ENCODE peak calls at places on chromosomes 11 and 22, in six cellular contexts. Q is lower lobe of right lung, M is K562, E is spleen, H is astrocyte of the cerebellum, S is brain microvascular endothelial cell. J is an unnamed sample.

GRCh38 chr11:31325162-31325561 is 44.4 kb downstream of the DCDC1 start:
- DNase-seq in Q (no peak), M (no peak), E (no peak), H (peak), S (peak), J (peak)

GRCh38 chr11:9208726-9209501 is 56.2 kb downstream of the DENND5A start:
- DNase-seq in Q (no peak), M (no peak), E (no peak), H (no peak), S (no peak), J (no peak)

GRCh38 chr11:100855466-100856067 is 168.5 kb downstream of the ARHGAP42 start:
- DNase-seq in Q (no peak), M (peak), E (no peak), H (peak), S (no peak), J (no peak)

GRCh38 chr11:9753031-9753430 is 89.2 kb downstream of the SWAP70 start:
- DNase-seq in Q (no peak), M (no peak), E (no peak), H (no peak), S (peak), J (peak)

GRCh38 chr11:130623909-130624668 is 175.6 kb downstream of the ADAMTS15 start:
- DNase-seq in Q (no peak), M (no peak), E (no peak), H (no peak), S (no peak), J (no peak)

GRCh38 chr11:71518506-71519471 is 8.3 kb upstream of the KRTAP5-7 start:
- DNase-seq in Q (no peak), M (no peak), E (no peak), H (no peak), S (no peak), J (no peak)

GRCh38 chr11:47359586-47359985 is 7.1 kb upstream of the MYBPC3 start:
- DNase-seq in Q (peak), M (no peak), E (peak), H (no peak), S (no peak), J (no peak)

GRCh38 chr11:98411777-98412176 is 609.0 kb upstream of the CNTN5 start:
- DNase-seq in Q (no peak), M (no peak), E (no peak), H (no peak), S (no peak), J (no peak)

GRCh38 chr11:9138612-9139579 is 47.5 kb upstream of the SCUBE2 start:
- DNase-seq in Q (no peak), M (no peak), E (no peak), H (peak), S (peak), J (peak)

GRCh38 chr11:130403301-130403804 is 25.1 kb downstream of the ADAMTS8 start:
- DNase-seq in Q (no peak), M (no peak), E (no peak), H (peak), S (peak), J (peak)

GRCh38 chr11:77568306-77568705 is 21.4 kb upstream of the AQP11 start:
- DNase-seq in Q (no peak), M (no peak), E (no peak), H (no peak), S (no peak), J (no peak)

GRCh38 chr22:38098410-38099249 is 11.9 kb downstream of the BAIAP2L2 start:
- DNase-seq in Q (peak), M (no peak), E (no peak), H (no peak), S (peak), J (no peak)

GRCh38 chr22:38103641-38104040 is 6.8 kb downstream of the BAIAP2L2 start:
- DNase-seq in Q (peak), M (no peak), E (no peak), H (no peak), S (no peak), J (no peak)

GRCh38 chr22:38097058-38097457 is 13.1 kb upstream of the SLC16A8 start:
- DNase-seq in Q (no peak), M (no peak), E (no peak), H (no peak), S (no peak), J (no peak)

GRCh38 chr22:38097557-38098409 is 12.7 kb downstream of the BAIAP2L2 start:
- DNase-seq in Q (peak), M (peak), E (no peak), H (no peak), S (no peak), J (no peak)
- TF ChIP-seq CTCF in Q (peak), M (peak), E (no peak), H (peak), S (peak), J (peak)

GRCh38 chr11:27699242-27699925 is 871 bp downstream of the BDNF start:
- DNase-seq in Q (no peak), M (no peak), E (no peak), H (no peak), S (no peak), J (no peak)

GRCh38 chr11:27698872-27699241 is 1.4 kb downstream of the BDNF start:
- DNase-seq in Q (peak), M (peak), E (peak), H (peak), S (peak), J (no peak)

GRCh38 chr11:27699926-27700350 is 317 bp downstream of the BDNF start:
- DNase-seq in Q (peak), M (no peak), E (no peak), H (no peak), S (no peak), J (no peak)

GRCh38 chr11:27701262-27702105 is 1.2 kb upstream of the BDNF start:
- DNase-seq in Q (no peak), M (no peak), E (no peak), H (no peak), S (peak), J (no peak)

GRCh38 chr11:27700351-27701261 is at the start of gene BDNF:
- DNase-seq in Q (no peak), M (no peak), E (no peak), H (no peak), S (no peak), J (no peak)
- H3K4me3 ChIP-seq in Q (peak), M (no peak), E (peak), H (peak), S (peak), J (peak)

DNA sequence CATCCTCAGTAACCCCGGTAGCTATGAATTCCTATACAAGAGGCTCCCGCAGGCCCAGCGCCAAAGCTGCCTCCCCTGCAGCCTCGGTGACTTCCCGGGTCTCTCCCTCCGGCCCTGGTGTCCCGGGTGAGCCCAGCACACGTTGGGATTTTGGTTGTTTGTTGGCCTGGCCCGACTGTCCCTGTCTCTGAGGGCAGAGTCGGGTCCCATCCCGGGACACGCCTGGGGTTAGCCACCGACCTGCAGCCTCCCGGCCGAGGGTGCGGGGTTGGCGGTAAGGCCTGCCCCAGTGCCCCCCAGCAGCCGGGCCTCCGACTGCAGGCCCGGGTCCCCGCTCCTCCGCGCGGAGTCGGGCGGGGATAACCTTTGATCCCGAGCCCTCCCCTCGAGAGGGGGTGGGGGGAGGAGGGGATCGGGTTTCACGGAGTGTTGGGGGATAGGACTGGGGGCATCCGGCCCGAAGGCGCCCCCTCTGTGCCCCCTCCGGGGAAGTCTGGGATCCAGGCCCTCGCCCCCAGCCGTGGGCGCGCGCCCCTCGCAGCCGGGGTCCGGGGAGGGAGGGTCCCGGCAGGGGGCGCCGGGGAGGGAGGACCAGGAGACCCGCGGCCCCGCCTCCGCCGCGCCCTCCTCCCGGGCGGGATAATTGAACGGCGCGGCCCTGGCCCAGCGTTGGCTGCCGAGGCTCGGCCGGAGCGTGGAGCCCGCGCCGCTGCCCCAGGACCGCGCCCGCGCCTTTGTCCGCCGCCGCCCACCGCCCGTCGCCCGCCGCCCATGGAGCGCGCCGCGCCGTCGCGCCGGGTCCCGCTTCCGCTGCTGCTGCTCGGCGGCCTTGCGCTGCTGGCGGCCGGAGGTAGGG is at the start of gene FBLN1:
- DNase-seq in Q (peak), M (peak), E (no peak), H (no peak), S (no peak), J (no peak)
- TF ChIP-seq CTCF in Q (no peak), M (no peak), E (no peak), H (peak), S (no peak), J (no peak)

GRCh38 chr11:134461621-134462020 is 49.6 kb upstream of the B3GAT1 start:
- DNase-seq in Q (no peak), M (no peak), E (no peak), H (no peak), S (no peak), J (no peak)
- H3K4me3 ChIP-seq in Q (no peak), M (no peak), E (no peak), H (no peak), S (no peak), J (no peak)

GRCh38 chr11:40425168-40425567 is 1034.3 kb downstream of the LRRC4C start:
- DNase-seq in Q (no peak), M (no peak), E (no peak), H (no peak), S (no peak), J (no peak)
- TF ChIP-seq CTCF in Q (no peak), M (no peak), E (no peak), H (no peak), S (peak), J (peak)

GRCh38 chr22:48332438-48333322 is 1495.0 kb downstream of the BRD1 start:
- DNase-seq in Q (peak), M (no peak), E (no peak), H (no peak), S (no peak), J (no peak)
- H3K4me3 ChIP-seq in Q (no peak), M (no peak), E (no peak), H (no peak), S (no peak), J (no peak)

GRCh38 chr11:36306888-36307287 is 10.8 kb downstream of the PRR5L start:
- DNase-seq in Q (no peak), M (no peak), E (no peak), H (no peak), S (no peak), J (peak)
- TF ChIP-seq CTCF in Q (peak), M (peak), E (peak), H (peak), S (peak), J (peak)

GRCh38 chr22:46934746-46935491 is 172.5 kb downstream of the TBC1D22A start:
- DNase-seq in Q (no peak), M (peak), E (no peak), H (peak), S (peak), J (peak)

GRCh38 chr22:46935506-46936377 is 173.3 kb downstream of the TBC1D22A start:
- DNase-seq in Q (peak), M (peak), E (no peak), H (no peak), S (no peak), J (no peak)

GRCh38 chr22:46937939-46938338 is 175.5 kb downstream of the TBC1D22A start:
- DNase-seq in Q (no peak), M (no peak), E (no peak), H (no peak), S (no peak), J (no peak)

GRCh38 chr22:46936378-46936916 is 174.0 kb downstream of the TBC1D22A start:
- DNase-seq in Q (no peak), M (no peak), E (no peak), H (peak), S (no peak), J (peak)

GRCh38 chr22:46937185-46937584 is 174.7 kb downstream of the TBC1D22A start:
- DNase-seq in Q (no peak), M (no peak), E (no peak), H (no peak), S (no peak), J (no peak)
- H3K4me3 ChIP-seq in Q (no peak), M (no peak), E (no peak), H (no peak), S (no peak), J (no peak)

GRCh38 chr22:40718250-40719204 is 39.2 kb downstream of the MCHR1 start:
- DNase-seq in Q (no peak), M (no peak), E (no peak), H (no peak), S (no peak), J (no peak)

GRCh38 chr22:40720538-40721256 is 41.4 kb downstream of the MCHR1 start:
- DNase-seq in Q (no peak), M (no peak), E (no peak), H (no peak), S (no peak), J (no peak)

GRCh38 chr22:40721266-40721665 is 42.0 kb downstream of the MCHR1 start:
- DNase-seq in Q (no peak), M (no peak), E (no peak), H (no peak), S (no peak), J (no peak)

GRCh38 chr22:40716116-40716515 is 36.8 kb downstream of the MCHR1 start:
- DNase-seq in Q (no peak), M (no peak), E (no peak), H (no peak), S (no peak), J (no peak)

DNA sequence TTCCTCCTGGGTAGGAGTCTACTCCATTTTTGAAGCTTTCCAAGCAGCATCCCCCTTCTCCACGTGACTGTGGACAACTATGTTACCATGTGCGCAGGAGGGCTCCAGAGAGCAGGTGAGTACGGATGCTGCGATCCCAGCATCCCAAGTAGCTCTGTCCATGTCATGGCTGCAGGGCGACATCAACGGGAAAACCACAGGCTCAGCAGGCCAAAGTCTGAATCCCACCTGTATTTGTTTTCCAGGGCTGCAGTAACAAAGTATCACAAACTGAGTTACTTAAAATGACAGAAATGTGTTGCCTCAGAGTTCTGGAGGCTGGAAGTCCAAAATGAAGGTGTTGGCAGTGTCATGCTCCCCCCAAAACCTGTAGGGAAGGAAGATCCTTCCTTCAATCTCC is 40.3 kb downstream of the MCHR1 start:
- DNase-seq in Q (no peak), M (no peak), E (no peak), H (no peak), S (no peak), J (no peak)
- TF ChIP-seq CTCF in Q (no peak), M (no peak), E (no peak), H (no peak), S (no peak), J (no peak)

DNA sequence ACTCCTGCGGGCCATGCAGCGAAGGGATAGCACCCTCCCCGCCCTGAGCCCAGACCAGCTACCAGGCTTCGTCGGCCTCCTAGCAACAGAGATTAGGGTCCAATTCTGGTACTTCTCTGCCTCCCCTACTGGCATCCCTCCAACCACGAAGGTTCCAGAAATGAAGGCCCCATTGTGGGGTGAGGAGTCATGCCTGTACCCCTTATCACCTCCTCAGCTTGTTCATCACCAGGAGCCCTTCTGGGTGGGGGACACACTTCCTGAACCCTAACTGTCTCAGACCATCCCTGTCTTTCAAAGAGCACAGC is 1.8 kb downstream of the PHLDA2 start:
- DNase-seq in Q (no peak), M (no peak), E (peak), H (no peak), S (no peak), J (no peak)
- H3K4me3 ChIP-seq in Q (no peak), M (no peak), E (no peak), H (peak), S (peak), J (peak)

J was measured in epithelial cell of proximal tubule.